ENCODE peak calls at places on chromosomes 3 and 15, in seven cellular contexts. A is adrenal gland; H is neural crest cell; L is cardiac fibroblast; I is heart right ventricle; D is activated CD8-positive, alpha-beta T cell treated with anti-CD3 and anti-CD28 coated beads for 36 hours; Y is heart left ventricle. X is an unnamed sample.

GRCh38 chr3:5841609-5842008 is 654.1 kb downstream of the EDEM1 start:
- DNase-seq in A (no peak), H (no peak), L (no peak), I (no peak), D (no peak), Y (no peak), X (no peak)

GRCh38 chr3:107943860-107944543 is 146.8 kb downstream of the CD47 start:
- DNase-seq in A (no peak), H (no peak), L (peak), I (no peak), D (no peak), Y (no peak), X (no peak)

GRCh38 chr3:72665701-72666443 is 182.4 kb downstream of the SHQ1 start:
- DNase-seq in A (peak), H (peak), L (peak), I (peak), D (peak), Y (no peak), X (peak)

GRCh38 chr3:36707623-36708409 is 56.5 kb downstream of the DCLK3 start:
- DNase-seq in A (no peak), H (no peak), L (peak), I (no peak), D (peak), Y (no peak), X (no peak)

GRCh38 chr3:127733781-127734180 is 61.0 kb downstream of the ABTB1 start:
- DNase-seq in A (no peak), H (no peak), L (no peak), I (no peak), D (no peak), Y (no peak), X (no peak)

GRCh38 chr15:56160966-56161365 is 82.7 kb downstream of the RFX7 start:
- DNase-seq in A (no peak), H (no peak), L (peak), I (no peak), D (no peak), Y (no peak), X (no peak)

GRCh38 chr3:112757197-112757596 is 89.5 kb downstream of the CD200R1L start:
- DNase-seq in A (no peak), H (no peak), L (no peak), I (no peak), D (no peak), Y (no peak), X (no peak)

GRCh38 chr3:127820871-127821853 is 1.2 kb downstream of the MGLL start:
- DNase-seq in A (no peak), H (no peak), L (peak), I (no peak), D (peak), Y (peak), X (no peak)

GRCh38 chr3:19888428-19889152 is 45.4 kb downstream of the EFHB start:
- DNase-seq in A (no peak), H (no peak), L (no peak), I (no peak), D (no peak), Y (no peak), X (no peak)

GRCh38 chr15:64249406-64249805 is 86.6 kb upstream of the PPIB start:
- DNase-seq in A (no peak), H (no peak), L (no peak), I (no peak), D (no peak), Y (no peak), X (no peak)

GRCh38 chr3:107985496-107985895 is 105.3 kb downstream of the CD47 start:
- DNase-seq in A (no peak), H (no peak), L (peak), I (no peak), D (peak), Y (no peak), X (no peak)

GRCh38 chr3:172038823-172039222 is 555 bp upstream of the FNDC3B start:
- DNase-seq in A (peak), H (no peak), L (peak), I (no peak), D (no peak), Y (peak), X (no peak)

GRCh38 chr3:197298341-197298857 is at the start of gene DLG1:
- DNase-seq in A (peak), H (no peak), L (peak), I (peak), D (peak), Y (peak), X (peak)

GRCh38 chr3:147945968-147946519 is 536.9 kb downstream of the ZIC1 start:
- DNase-seq in A (peak), H (no peak), L (peak), I (peak), D (no peak), Y (peak), X (peak)

GRCh38 chr3:152524198-152525140 is 255.7 kb downstream of the MBNL1 start:
- DNase-seq in A (no peak), H (peak), L (peak), I (peak), D (peak), Y (no peak), X (peak)

GRCh38 chr3:69161587-69162196 is 39.3 kb upstream of the LMOD3 start:
- DNase-seq in A (no peak), H (peak), L (peak), I (peak), D (peak), Y (no peak), X (peak)

GRCh38 chr3:57048052-57048671 is 12.3 kb upstream of the SPATA12 start:
- DNase-seq in A (peak), H (no peak), L (peak), I (no peak), D (no peak), Y (peak), X (no peak)

GRCh38 chr3:16906679-16907078 is 21.9 kb downstream of the PLCL2 start:
- DNase-seq in A (no peak), H (no peak), L (peak), I (no peak), D (peak), Y (no peak), X (no peak)

GRCh38 chr3:160401301-160402095 is 2.0 kb downstream of the SMC4 start:
- DNase-seq in A (peak), H (no peak), L (peak), I (peak), D (peak), Y (no peak), X (no peak)

GRCh38 chr15:82100116-82100795 is 54.4 kb upstream of the MEX3B start:
- DNase-seq in A (no peak), H (no peak), L (no peak), I (no peak), D (no peak), Y (no peak), X (no peak)

GRCh38 chr15:81174125-81174524 is 22.6 kb upstream of the IL16 start:
- DNase-seq in A (no peak), H (no peak), L (no peak), I (peak), D (no peak), Y (peak), X (no peak)

GRCh38 chr3:12229896-12230295 is 59.0 kb upstream of the PPARG start:
- DNase-seq in A (no peak), H (no peak), L (no peak), I (no peak), D (no peak), Y (no peak), X (no peak)

GRCh38 chr3:135896613-135897012 is 68.9 kb upstream of the PPP2R3A start:
- DNase-seq in A (no peak), H (no peak), L (peak), I (no peak), D (no peak), Y (no peak), X (no peak)

GRCh38 chr15:99578809-99579208 is 13.0 kb downstream of the MEF2A start:
- DNase-seq in A (no peak), H (no peak), L (no peak), I (no peak), D (no peak), Y (no peak), X (no peak)

GRCh38 chr3:48039487-48040190 is 23.4 kb upstream of the MAP4 start:
- DNase-seq in A (no peak), H (no peak), L (peak), I (no peak), D (no peak), Y (no peak), X (no peak)

GRCh38 chr3:101195951-101196713 is 124.2 kb downstream of the IMPG2 start:
- DNase-seq in A (no peak), H (no peak), L (peak), I (peak), D (no peak), Y (no peak), X (no peak)

GRCh38 chr15:95235033-95235432 is 1003.7 kb downstream of the MCTP2 start:
- DNase-seq in A (no peak), H (no peak), L (no peak), I (no peak), D (no peak), Y (no peak), X (no peak)

GRCh38 chr3:66335671-66336070 is 114.9 kb downstream of the SLC25A26 start:
- DNase-seq in A (no peak), H (no peak), L (no peak), I (no peak), D (no peak), Y (no peak), X (no peak)

GRCh38 chr3:29758108-29759020 is 477.5 kb downstream of the RBMS3 start:
- DNase-seq in A (no peak), H (no peak), L (peak), I (no peak), D (no peak), Y (no peak), X (no peak)

GRCh38 chr15:38481113-38481512 is 27.2 kb downstream of the FAM98B start:
- DNase-seq in A (no peak), H (no peak), L (no peak), I (no peak), D (no peak), Y (no peak), X (no peak)

DNA sequence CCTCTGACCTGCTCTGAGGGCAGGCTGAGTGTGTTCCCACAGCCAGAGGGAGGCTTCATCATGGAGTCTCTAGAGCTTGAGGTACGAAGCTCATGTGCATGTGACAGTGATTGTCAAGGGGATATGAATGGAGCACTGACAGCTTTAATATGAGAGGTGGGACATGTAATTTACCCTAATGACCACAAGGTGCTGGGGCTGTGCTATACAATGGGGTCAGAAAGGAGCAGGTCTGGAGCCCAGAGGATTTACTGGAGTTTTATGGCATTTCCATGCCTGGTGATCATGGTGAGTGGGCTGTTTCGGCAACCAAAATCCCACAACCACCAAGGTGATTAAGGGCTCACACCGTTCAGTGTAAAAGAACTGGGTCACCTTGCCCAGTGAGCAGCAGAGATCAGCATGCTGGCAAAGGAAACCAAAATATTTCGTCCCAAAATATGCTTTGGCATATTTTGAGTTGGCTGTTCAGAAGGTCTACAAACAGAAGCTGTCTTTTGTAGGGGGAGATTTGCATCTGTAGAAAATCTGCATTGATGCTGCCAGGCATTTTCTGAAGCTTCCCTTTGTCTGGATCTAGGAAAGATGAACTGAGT is 40.1 kb upstream of the RASGRF1 start:
- DNase-seq in A (no peak), H (no peak), L (no peak), I (no peak), D (no peak), Y (no peak), X (no peak)
- TF ChIP-seq CTCF in A (no peak), H (peak), L (no peak), I (no peak), D (no peak), Y (no peak), X (no peak)

GRCh38 chr15:87034886-87035285 is 955.2 kb downstream of the AGBL1 start:
- DNase-seq in A (no peak), H (no peak), L (no peak), I (no peak), D (no peak), Y (no peak), X (no peak)

GRCh38 chr15:87032291-87032690 is 952.6 kb downstream of the AGBL1 start:
- DNase-seq in A (no peak), H (no peak), L (no peak), I (no peak), D (no peak), Y (no peak), X (no peak)

GRCh38 chr15:87038404-87038803 is 958.7 kb downstream of the AGBL1 start:
- DNase-seq in A (no peak), H (no peak), L (peak), I (no peak), D (no peak), Y (no peak), X (peak)

GRCh38 chr15:87031545-87032230 is 952.0 kb downstream of the AGBL1 start:
- DNase-seq in A (no peak), H (no peak), L (no peak), I (no peak), D (no peak), Y (no peak), X (no peak)

DNA sequence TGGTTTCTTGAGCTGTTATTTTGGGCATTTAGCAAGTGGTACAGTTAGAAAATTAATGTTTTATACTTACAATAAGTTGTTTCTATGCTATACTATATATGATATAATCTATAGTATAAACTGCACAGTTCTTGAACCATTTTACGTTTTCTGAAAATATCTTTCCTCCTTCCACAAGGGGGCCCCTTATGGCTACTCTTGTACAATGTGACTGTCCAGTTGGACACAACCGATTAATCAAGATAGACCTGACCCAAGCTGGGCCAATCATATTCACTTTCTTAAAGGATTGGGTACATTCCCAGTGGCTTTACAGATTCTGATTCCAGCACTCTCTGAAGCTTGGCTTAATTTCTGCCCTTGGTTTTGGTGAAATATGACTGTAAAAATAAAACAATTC is 953.4 kb downstream of the AGBL1 start:
- DNase-seq in A (no peak), H (no peak), L (peak), I (no peak), D (no peak), Y (no peak), X (peak)
- TF ChIP-seq CTCF in A (no peak), H (peak), L (peak), I (no peak), D (no peak), Y (no peak), X (peak)

DNA sequence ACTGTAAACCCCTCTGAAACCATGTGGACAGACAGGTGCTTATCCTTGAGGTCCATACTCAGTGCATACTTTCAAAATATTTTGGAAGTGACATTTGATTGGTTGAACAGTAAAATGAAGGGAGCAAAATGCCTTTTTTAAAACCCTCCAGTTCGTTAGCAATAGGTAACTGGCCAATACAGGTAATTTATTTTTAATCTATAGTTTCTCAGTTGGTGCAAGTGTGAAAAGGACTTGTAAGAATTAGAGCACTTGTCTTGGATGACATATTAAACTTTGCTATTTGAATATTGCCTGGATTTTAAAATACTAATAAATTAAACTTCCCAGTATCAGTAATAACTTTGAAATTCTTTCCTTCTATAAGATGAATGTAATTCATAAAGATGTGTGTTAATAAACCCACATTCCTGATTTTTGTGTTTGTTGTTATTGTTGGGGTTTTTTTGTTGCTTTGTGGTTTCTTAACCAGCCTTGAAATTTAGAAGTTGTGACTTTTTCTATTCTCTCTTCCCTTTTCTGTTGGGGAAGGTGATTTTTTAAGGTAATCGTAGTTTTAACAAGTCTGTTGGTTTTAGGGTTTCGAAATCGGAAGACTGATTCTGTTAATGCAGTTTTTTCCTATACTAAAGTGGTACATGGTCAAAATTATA is 90.0 kb downstream of the STT3B start:
- DNase-seq in A (no peak), H (no peak), L (no peak), I (no peak), D (no peak), Y (no peak), X (no peak)
- TF ChIP-seq CTCF in A (no peak), H (no peak), L (no peak), I (no peak), D (no peak), Y (no peak), X (no peak)

GRCh38 chr3:129106320-129106719 is 15.3 kb downstream of the RAB43 start:
- DNase-seq in A (peak), H (no peak), L (no peak), I (no peak), D (no peak), Y (no peak), X (no peak)
- TF ChIP-seq CTCF in A (no peak), H (no peak), L (no peak), I (no peak), D (no peak), Y (no peak), X (no peak)

GRCh38 chr15:70636540-70637165 is 126.7 kb downstream of the UACA start:
- DNase-seq in A (no peak), H (no peak), L (peak), I (no peak), D (no peak), Y (no peak), X (no peak)
- TF ChIP-seq CTCF in A (no peak), H (peak), L (peak), I (no peak), D (no peak), Y (no peak), X (peak)

GRCh38 chr3:14431556-14431927 is 29.1 kb downstream of the SLC6A6 start:
- DNase-seq in A (no peak), H (no peak), L (no peak), I (no peak), D (no peak), Y (no peak), X (no peak)
- TF ChIP-seq CTCF in A (no peak), H (no peak), L (no peak), I (no peak), D (no peak), Y (no peak), X (no peak)

GRCh38 chr15:91522609-91523332 is 330.7 kb upstream of the SLCO3A1 start:
- DNase-seq in A (no peak), H (no peak), L (peak), I (peak), D (no peak), Y (no peak), X (no peak)
- TF ChIP-seq CTCF in A (peak), H (peak), L (peak), I (peak), D (peak), Y (peak), X (no peak)

GRCh38 chr3:142081178-142081577 is 68.2 kb downstream of the TFDP2 start:
- DNase-seq in A (no peak), H (no peak), L (no peak), I (no peak), D (no peak), Y (no peak), X (no peak)
- TF ChIP-seq CTCF in A (no peak), H (no peak), L (no peak), I (no peak), D (no peak), Y (no peak), X (no peak)